ENCODE peak calls at places on chromosomes 11 and 22, in four cellular contexts. I is naive thymus-derived CD4-positive, alpha-beta T cell; N is left ventricle myocardium inferior; Q is DND-41. R is an unnamed sample.

GRCh38 chr11:119210035-119210434 is 3.9 kb downstream of the CBL start:
- DNase-seq in I (no peak), N (no peak), Q (no peak), R (no peak)

GRCh38 chr22:25064894-25065560 is 112.5 kb downstream of the KIAA1671 start:
- DNase-seq in I (no peak), N (no peak), Q (no peak), R (no peak)

GRCh38 chr11:69371731-69372588 is 78.0 kb downstream of the MYEOV start:
- DNase-seq in I (no peak), N (peak; percentile 6), Q (no peak), R (no peak)

GRCh38 chr11:61718613-61719302 is 33.7 kb upstream of the MYRF start:
- DNase-seq in I (no peak), N (peak; percentile 51), Q (no peak), R (no peak)

GRCh38 chr11:94507485-94507884 is 4.8 kb upstream of the C11orf97 start:
- DNase-seq in I (no peak), N (no peak), Q (no peak), R (no peak)

GRCh38 chr11:100738701-100739100 is 51.6 kb downstream of the ARHGAP42 start:
- DNase-seq in I (no peak), N (no peak), Q (no peak), R (no peak)

GRCh38 chr11:17607572-17608570 is 60.8 kb downstream of the OTOG start:
- DNase-seq in I (no peak), N (no peak), Q (no peak), R (no peak)

GRCh38 chr11:82790723-82791487 is 57.2 kb upstream of the FAM181B start:
- DNase-seq in I (no peak), N (no peak), Q (no peak), R (no peak)

GRCh38 chr11:83002047-83002446 is 69.7 kb downstream of the RAB30 start:
- DNase-seq in I (peak; percentile 36), N (no peak), Q (no peak), R (no peak)

GRCh38 chr22:29457730-29458129 is 19.3 kb downstream of the RFPL1 start:
- DNase-seq in I (no peak), N (no peak), Q (peak; percentile 16), R (no peak)

GRCh38 chr11:114482114-114482513 is 42.8 kb downstream of the REXO2 start:
- DNase-seq in I (no peak), N (no peak), Q (no peak), R (no peak)

GRCh38 chr11:83115551-83115950 is 41.4 kb upstream of the PCF11 start:
- DNase-seq in I (no peak), N (no peak), Q (no peak), R (no peak)

GRCh38 chr22:21633481-21633880 is 921 bp downstream of the CCDC116 start:
- DNase-seq in I (no peak), N (no peak), Q (no peak), R (no peak)

GRCh38 chr22:27378343-27378800 is 423.2 kb downstream of the MN1 start:
- DNase-seq in I (no peak), N (no peak), Q (no peak), R (no peak)

GRCh38 chr11:504053-504993 is 2.7 kb downstream of the RNH1 start:
- DNase-seq in I (no peak), N (peak; percentile 53), Q (no peak), R (no peak)

GRCh38 chr11:5204787-5205186 is 4.3 kb upstream of the OR51V1 start:
- DNase-seq in I (no peak), N (no peak), Q (no peak), R (no peak)

GRCh38 chr22:39518996-39519680 is 1.2 kb upstream of the ATF4 start:
- DNase-seq in I (peak; percentile 10), N (no peak), Q (peak; percentile 52), R (no peak)

GRCh38 chr11:65498727-65498976 is 193 bp upstream of the MALAT1 start:
- DNase-seq in I (no peak), N (no peak), Q (no peak), R (no peak)

GRCh38 chr11:65500262-65501004 is 1.6 kb downstream of the MALAT1 start:
- DNase-seq in I (no peak), N (no peak), Q (peak; percentile 59), R (no peak)

GRCh38 chr11:65498042-65498726 is 661 bp upstream of the MALAT1 start:
- DNase-seq in I (peak; percentile 85), N (no peak), Q (peak; percentile 78), R (peak; percentile 38)

GRCh38 chr11:65499713-65500261 is 942 bp downstream of the MALAT1 start:
- DNase-seq in I (no peak), N (no peak), Q (no peak), R (no peak)

DNA sequence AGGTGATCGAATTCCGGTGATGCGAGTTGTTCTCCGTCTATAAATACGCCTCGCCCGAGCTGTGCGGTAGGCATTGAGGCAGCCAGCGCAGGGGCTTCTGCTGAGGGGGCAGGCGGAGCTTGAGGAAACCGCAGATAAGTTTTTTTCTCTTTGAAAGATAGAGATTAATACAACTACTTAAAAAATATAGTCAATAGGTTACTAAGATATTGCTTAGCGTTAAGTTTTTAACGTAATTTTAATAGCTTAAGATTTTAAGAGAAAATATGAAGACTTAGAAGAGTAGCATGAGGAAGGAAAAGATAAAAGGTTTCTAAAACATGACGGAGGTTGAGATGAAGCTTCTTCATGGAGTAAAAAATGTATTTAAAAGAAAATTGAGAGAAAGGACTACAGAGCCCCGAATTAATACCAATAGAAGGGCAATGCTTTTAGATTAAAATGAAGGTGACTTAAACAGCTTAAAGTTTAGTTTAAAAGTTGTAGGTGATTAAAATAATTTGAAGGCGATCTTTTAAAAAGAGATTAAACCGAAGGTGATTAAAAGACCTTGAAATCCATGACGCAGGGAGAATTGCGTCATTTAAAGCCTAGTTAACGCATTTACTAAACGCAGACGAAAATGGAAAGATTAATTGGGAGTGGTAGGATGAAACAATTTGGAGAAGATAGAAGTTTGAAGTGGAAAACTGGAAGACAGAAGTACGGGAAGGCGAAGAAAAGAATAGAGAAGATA is at the start of gene MALAT1:
- DNase-seq in I (peak; percentile 92), N (peak; percentile 93), Q (peak; percentile 93), R (peak; percentile 84)
- H3K4me1 ChIP-seq in I (peaks cover 12% of the 10 kb centered on the region), N (peaks cover 71% of the 10 kb centered on the region), Q (peaks cover 32% of the 10 kb centered on the region), R (peaks cover 14% of the 10 kb centered on the region)

GRCh38 chr22:22870577-22871398 is 16.8 kb upstream of the IGLL5 start:
- DNase-seq in I (no peak), N (no peak), Q (no peak), R (no peak)

GRCh38 chr22:22865311-22866072 is 22.1 kb upstream of the IGLL5 start:
- DNase-seq in I (peak; percentile 33), N (no peak), Q (peak; percentile 92), R (no peak)

GRCh38 chr22:22867996-22868715 is 19.5 kb upstream of the IGLL5 start:
- DNase-seq in I (no peak), N (no peak), Q (no peak), R (no peak)

GRCh38 chr22:22863001-22863400 is 24.6 kb upstream of the IGLL5 start:
- DNase-seq in I (no peak), N (no peak), Q (no peak), R (no peak)

GRCh38 chr22:22866381-22867111 is 21.1 kb upstream of the IGLL5 start:
- DNase-seq in I (no peak), N (no peak), Q (no peak), R (no peak)
- H3K4me3 ChIP-seq in I (no peak overlapping the region), N (no peak overlapping the region), Q (no peak overlapping the region), R (no peak overlapping the region)

GRCh38 chr11:111731839-111732238 is 34.4 kb downstream of the PPP2R1B start:
- DNase-seq in I (no peak), N (no peak), Q (no peak), R (no peak)
- H3K4me1 ChIP-seq in I (no peaks in the 10 kb centered on the region), N (peaks cover 88% of the 10 kb centered on the region), Q (no peaks in the 10 kb centered on the region), R (no peaks in the 10 kb centered on the region)

DNA sequence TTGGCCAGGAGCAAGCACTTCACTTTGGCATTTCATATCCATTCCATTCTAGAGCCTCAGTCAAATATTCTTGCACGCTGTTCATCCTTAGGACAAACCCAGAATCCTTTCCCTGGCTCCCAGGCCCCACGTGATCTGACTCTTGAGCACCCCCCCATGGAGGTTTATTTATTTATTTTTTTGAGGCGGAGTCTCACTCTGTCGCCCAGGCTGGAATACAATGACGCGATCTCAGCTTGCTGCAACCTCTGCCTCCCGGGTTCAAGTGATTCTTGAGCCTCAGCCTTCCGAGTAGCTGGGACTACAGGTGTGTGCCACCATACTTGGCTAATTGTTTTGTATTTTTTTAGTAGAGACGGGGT is 12.7 kb upstream of the TSGA10IP start:
- DNase-seq in I (no peak), N (no peak), Q (no peak), R (no peak)
- H3K4me3 ChIP-seq in I (no peak overlapping the region), N (no peak overlapping the region), Q (no peak overlapping the region), R (no peak overlapping the region)

R was measured in effector memory CD4-positive, alpha-beta T cell.